ENCODE peak calls at places on chromosomes 7 and 10, in nine cellular contexts. One of them, this sample, is unnamed.

GRCh38 chr7:6423942-6424701 is 23.6 kb downstream of the DAGLB start:
- DNase-seq in central memory CD8-positive, alpha-beta T cell: no peak
- DNase-seq in GM10248: no peak
- DNase-seq in NCI-H2081: no peak
- DNase-seq in naive thymus-derived CD4-positive, alpha-beta T cell: no peak
- DNase-seq in HEK293T: peak; percentile 57
- DNase-seq in amygdala: no peak
- DNase-seq in stimulated activated CD4-positive, alpha-beta T cell treated with anti-CD3 and anti-CD28 coated beads, Interleukin-4, amount 100 ng/mL, for 1 hour: no peak
- DNase-seq in suprapubic skin: no peak
- DNase-seq in this sample: no peak

GRCh38 chr7:129136887-129137647 is 7.4 kb upstream of the TSPAN33 start:
- DNase-seq in amygdala: no peak
- DNase-seq in suprapubic skin: no peak
- DNase-seq in GM10248: peak; percentile 49
- DNase-seq in HEK293T: no peak
- DNase-seq in NCI-H2081: no peak
- DNase-seq in naive thymus-derived CD4-positive, alpha-beta T cell: no peak
- DNase-seq in stimulated activated CD4-positive, alpha-beta T cell treated with anti-CD3 and anti-CD28 coated beads, Interleukin-4, amount 100 ng/mL, for 1 hour: no peak
- DNase-seq in central memory CD8-positive, alpha-beta T cell: no peak
- DNase-seq in this sample: no peak

GRCh38 chr10:28494420-28494819 is 38.5 kb upstream of the WAC start:
- DNase-seq in HEK293T: no peak
- DNase-seq in central memory CD8-positive, alpha-beta T cell: no peak
- DNase-seq in GM10248: no peak
- DNase-seq in naive thymus-derived CD4-positive, alpha-beta T cell: no peak
- DNase-seq in suprapubic skin: no peak
- DNase-seq in stimulated activated CD4-positive, alpha-beta T cell treated with anti-CD3 and anti-CD28 coated beads, Interleukin-4, amount 100 ng/mL, for 1 hour: no peak
- DNase-seq in amygdala: no peak
- DNase-seq in NCI-H2081: no peak
- DNase-seq in this sample: no peak

GRCh38 chr7:141700848-141701371 is 1.1 kb downstream of the DENND11 start:
- DNase-seq in stimulated activated CD4-positive, alpha-beta T cell treated with anti-CD3 and anti-CD28 coated beads, Interleukin-4, amount 100 ng/mL, for 1 hour: no peak
- DNase-seq in naive thymus-derived CD4-positive, alpha-beta T cell: no peak
- DNase-seq in GM10248: no peak
- DNase-seq in amygdala: peak; percentile 44
- DNase-seq in suprapubic skin: no peak
- DNase-seq in NCI-H2081: no peak
- DNase-seq in central memory CD8-positive, alpha-beta T cell: no peak
- DNase-seq in HEK293T: no peak
- DNase-seq in this sample: no peak

GRCh38 chr7:101410743-101411476 is 48.2 kb downstream of the COL26A1 start:
- DNase-seq in amygdala: no peak
- DNase-seq in HEK293T: peak; percentile 86
- DNase-seq in GM10248: peak; percentile 77
- DNase-seq in NCI-H2081: no peak
- DNase-seq in naive thymus-derived CD4-positive, alpha-beta T cell: peak; percentile 27
- DNase-seq in central memory CD8-positive, alpha-beta T cell: no peak
- DNase-seq in suprapubic skin: no peak
- DNase-seq in stimulated activated CD4-positive, alpha-beta T cell treated with anti-CD3 and anti-CD28 coated beads, Interleukin-4, amount 100 ng/mL, for 1 hour: peak; percentile 23
- DNase-seq in this sample: no peak

GRCh38 chr10:98404571-98405396 is 10.2 kb downstream of the PYROXD2 start:
- DNase-seq in suprapubic skin: no peak
- DNase-seq in central memory CD8-positive, alpha-beta T cell: no peak
- DNase-seq in GM10248: peak; percentile 68
- DNase-seq in HEK293T: no peak
- DNase-seq in amygdala: no peak
- DNase-seq in stimulated activated CD4-positive, alpha-beta T cell treated with anti-CD3 and anti-CD28 coated beads, Interleukin-4, amount 100 ng/mL, for 1 hour: no peak
- DNase-seq in NCI-H2081: no peak
- DNase-seq in naive thymus-derived CD4-positive, alpha-beta T cell: no peak
- DNase-seq in this sample: no peak

GRCh38 chr7:157014635-157015555 is 4.4 kb upstream of the MNX1 start:
- DNase-seq in GM10248: no peak
- DNase-seq in NCI-H2081: no peak
- DNase-seq in amygdala: no peak
- DNase-seq in stimulated activated CD4-positive, alpha-beta T cell treated with anti-CD3 and anti-CD28 coated beads, Interleukin-4, amount 100 ng/mL, for 1 hour: no peak
- DNase-seq in naive thymus-derived CD4-positive, alpha-beta T cell: no peak
- DNase-seq in suprapubic skin: no peak
- DNase-seq in HEK293T: no peak
- DNase-seq in central memory CD8-positive, alpha-beta T cell: no peak
- DNase-seq in this sample: no peak

GRCh38 chr7:102103027-102103372 is 183.7 kb upstream of the SH2B2 start:
- DNase-seq in amygdala: no peak
- DNase-seq in GM10248: no peak
- DNase-seq in HEK293T: no peak
- DNase-seq in NCI-H2081: no peak
- DNase-seq in suprapubic skin: no peak
- DNase-seq in naive thymus-derived CD4-positive, alpha-beta T cell: no peak
- DNase-seq in stimulated activated CD4-positive, alpha-beta T cell treated with anti-CD3 and anti-CD28 coated beads, Interleukin-4, amount 100 ng/mL, for 1 hour: no peak
- DNase-seq in central memory CD8-positive, alpha-beta T cell: no peak
- DNase-seq in this sample: no peak

GRCh38 chr10:88292185-88292514 is 291.0 kb downstream of the RNLS start:
- DNase-seq in central memory CD8-positive, alpha-beta T cell: no peak
- DNase-seq in HEK293T: no peak
- DNase-seq in suprapubic skin: no peak
- DNase-seq in NCI-H2081: no peak
- DNase-seq in GM10248: no peak
- DNase-seq in naive thymus-derived CD4-positive, alpha-beta T cell: no peak
- DNase-seq in stimulated activated CD4-positive, alpha-beta T cell treated with anti-CD3 and anti-CD28 coated beads, Interleukin-4, amount 100 ng/mL, for 1 hour: no peak
- DNase-seq in amygdala: no peak
- DNase-seq in this sample: no peak